ENCODE peak calls at places on chromosome 6, in four cellular contexts. L is K562, D is HepG2, T is GM12878. I is an unnamed sample.

GRCh38 chr6:78513856-78514255 is 353.5 kb upstream of the IRAK1BP1 start:
- DNase-seq in D (no peak), L (no peak), T (no peak), I (no peak)

GRCh38 chr6:109336221-109336955 is 45.9 kb downstream of the CD164 start:
- DNase-seq in T (no peak), L (no peak), D (no peak), I (no peak)

GRCh38 chr6:37761872-37762271 is 57.7 kb upstream of the ZFAND3 start:
- DNase-seq in T (no peak), L (no peak), D (peak; percentile 63), I (no peak)

GRCh38 chr6:45480697-45481415 is 103.1 kb upstream of the SUPT3H start:
- DNase-seq in T (no peak), D (no peak), L (no peak), I (no peak)

GRCh38 chr6:134074151-134074712 is 21.8 kb upstream of the SLC2A12 start:
- DNase-seq in L (no peak), T (no peak), D (peak; percentile 9), I (peak; percentile 78)

GRCh38 chr6:113909224-113909856 is 52.2 kb downstream of the MARCKS start:
- DNase-seq in T (peak; percentile 7), L (peak; percentile 49), D (peak; percentile 45), I (no peak)

GRCh38 chr6:6870914-6871313 is 236.8 kb upstream of the RREB1 start:
- DNase-seq in D (no peak), T (no peak), L (no peak), I (no peak)

GRCh38 chr6:5373430-5373829 is 112.1 kb downstream of the FARS2 start:
- DNase-seq in D (no peak), L (no peak), T (no peak), I (no peak)

GRCh38 chr6:159483259-159483658 is 209.8 kb downstream of the SOD2 start:
- DNase-seq in L (no peak), D (no peak), T (no peak), I (no peak)

GRCh38 chr6:152634773-152635172 is 2.4 kb downstream of the SYNE1 start:
- DNase-seq in D (no peak), T (no peak), L (no peak), I (no peak)

GRCh38 chr6:168189679-168190405 is 110.8 kb upstream of the FRMD1 start:
- DNase-seq in T (no peak), L (no peak), D (no peak), I (no peak)

GRCh38 chr6:71419217-71419953 is 130.8 kb downstream of the OGFRL1 start:
- DNase-seq in T (no peak), D (no peak), L (no peak), I (no peak)

GRCh38 chr6:33851959-33852358 is 48.2 kb upstream of the MLN start:
- DNase-seq in T (no peak), D (peak; percentile 25), L (peak; percentile 73), I (peak; percentile 71)

GRCh38 chr6:45209762-45210161 is 118.4 kb upstream of the RUNX2 start:
- DNase-seq in T (no peak), L (no peak), D (no peak), I (no peak)

GRCh38 chr6:12296255-12296573 is 6.1 kb downstream of the EDN1 start:
- DNase-seq in L (no peak), D (peak; percentile 73), T (no peak), I (no peak)

GRCh38 chr6:147192278-147192911 is 11.8 kb upstream of the STXBP5 start:
- DNase-seq in L (no peak), D (peak; percentile 76), T (no peak), I (no peak)

GRCh38 chr6:162526960-162527359 is 200.6 kb downstream of the PRKN start:
- DNase-seq in L (no peak), T (no peak), D (no peak), I (no peak)

GRCh38 chr6:27213544-27214125 is 33.9 kb upstream of the PRSS16 start:
- DNase-seq in T (no peak), D (no peak), L (peak; percentile 55), I (peak; percentile 82)

GRCh38 chr6:45479834-45480696 is 102.3 kb upstream of the SUPT3H start:
- DNase-seq in T (no peak), L (no peak), D (no peak), I (no peak)

GRCh38 chr6:16964553-16965499 is 137.0 kb upstream of the STMND1 start:
- DNase-seq in L (peak; percentile 76), T (peak; percentile 12), D (peak; percentile 67), I (peak; percentile 71)

GRCh38 chr6:157759028-157759427 is 64.0 kb upstream of the SNX9 start:
- DNase-seq in L (no peak), D (no peak), T (no peak), I (no peak)
- TF ChIP-seq EP300 in L (no peak), D (no peak), T (no peak), I (no peak)

DNA sequence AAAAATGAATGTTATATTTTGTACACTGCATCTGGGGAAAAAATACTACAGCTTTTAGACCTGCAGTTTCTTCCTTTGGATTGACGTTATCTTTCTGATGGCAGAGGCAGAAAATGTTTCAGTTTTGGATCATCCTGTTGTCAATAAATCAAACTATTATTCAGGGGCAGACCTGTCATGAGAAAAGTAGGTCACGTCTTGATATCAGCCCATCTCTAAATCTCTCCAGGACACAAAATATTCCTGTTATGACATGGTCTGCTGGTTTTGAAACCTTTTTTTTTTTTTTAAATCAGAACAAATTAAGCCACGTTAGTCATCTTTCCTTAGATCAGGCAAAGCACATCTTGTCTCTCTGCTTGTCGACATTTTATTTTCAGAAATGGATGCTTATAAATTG is 24.0 kb downstream of the IL20RA start:
- DNase-seq in D (no peak), T (no peak), L (no peak), I (no peak)
- TF ChIP-seq CBX5 in D (no peak), T (no peak), L (no peak), I (no peak)

GRCh38 chr6:150863213-150863928 is 2.1 kb upstream of the MTHFD1L start:
- DNase-seq in T (no peak), D (no peak), L (no peak), I (no peak)
- TF ChIP-seq EP300 in T (no peak), D (no peak), L (no peak), I (no peak)

DNA sequence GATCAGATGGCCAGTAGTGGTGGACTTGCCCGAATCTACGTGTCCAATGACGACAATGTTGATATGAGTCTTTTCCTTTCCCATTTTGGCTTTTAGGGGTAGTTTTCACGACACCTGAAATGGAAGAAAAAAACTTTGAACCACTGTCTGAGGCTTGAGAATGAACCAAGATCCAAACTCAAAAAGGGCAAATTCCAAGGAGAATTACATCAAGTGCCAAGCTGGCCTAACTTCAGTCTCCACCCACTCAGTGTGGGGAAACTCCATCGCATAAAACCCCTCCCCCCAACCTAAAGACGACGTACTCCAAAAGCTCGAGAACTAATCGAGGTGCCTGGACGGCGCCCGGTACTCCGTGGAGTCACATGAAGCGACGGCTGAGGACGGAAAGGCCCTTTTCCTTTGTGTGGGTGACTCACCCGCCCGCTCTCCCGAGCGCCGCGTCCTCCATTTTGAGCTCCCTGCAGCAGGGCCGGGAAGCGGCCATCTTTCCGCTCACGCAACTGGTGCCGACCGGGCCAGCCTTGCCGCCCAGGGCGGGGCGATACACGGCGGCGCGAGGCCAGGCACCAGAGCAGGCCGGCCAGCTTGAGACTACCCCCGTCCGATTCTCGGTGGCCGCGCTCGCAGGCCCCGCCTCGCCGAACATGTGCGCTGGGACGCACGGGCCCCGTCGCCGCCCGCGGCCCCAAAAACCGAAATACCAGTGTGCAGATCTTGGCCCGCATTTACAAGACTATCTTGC is 717 bp downstream of the EEF1A1 start:
- DNase-seq in T (no peak), D (peak; percentile 59), L (peak; percentile 64), I (peak; percentile 64)
- TF ChIP-seq CBX5 in T (no peak), D (no peak), L (no peak), I (no peak)

GRCh38 chr6:107435798-107436197 is 23.6 kb downstream of the PDSS2 start:
- DNase-seq in L (no peak), D (no peak), T (no peak), I (no peak)

GRCh38 chr6:107434812-107435211 is 24.6 kb downstream of the PDSS2 start:
- DNase-seq in L (no peak), D (no peak), T (no peak), I (no peak)

GRCh38 chr6:107439418-107439817 is 19.9 kb downstream of the PDSS2 start:
- DNase-seq in T (no peak), L (no peak), D (no peak), I (no peak)

GRCh38 chr6:107440935-107441334 is 18.4 kb downstream of the PDSS2 start:
- DNase-seq in T (no peak), L (no peak), D (no peak), I (no peak)

DNA sequence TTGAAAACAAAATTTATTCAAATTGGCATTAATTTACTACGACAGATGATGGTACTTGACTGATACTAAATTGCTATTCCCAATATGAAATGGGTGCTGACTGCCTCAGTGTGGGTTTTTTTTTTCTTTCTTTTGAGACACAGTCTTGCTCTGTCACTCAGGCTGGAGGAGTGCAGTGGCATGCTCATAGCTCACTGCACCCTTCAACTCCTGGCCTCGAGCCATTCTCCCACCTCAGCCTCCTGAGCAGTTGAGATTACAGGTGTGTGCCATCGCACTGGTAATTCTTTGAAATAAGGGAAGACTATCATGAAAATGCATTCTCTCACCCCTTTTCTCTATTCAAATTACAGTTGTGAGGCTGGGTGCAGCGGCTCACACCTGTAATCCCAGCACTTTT is 22.5 kb downstream of the PDSS2 start:
- DNase-seq in L (no peak), T (no peak), D (no peak), I (no peak)
- TF ChIP-seq EP300 in L (no peak), T (no peak), D (no peak), I (no peak)

DNA sequence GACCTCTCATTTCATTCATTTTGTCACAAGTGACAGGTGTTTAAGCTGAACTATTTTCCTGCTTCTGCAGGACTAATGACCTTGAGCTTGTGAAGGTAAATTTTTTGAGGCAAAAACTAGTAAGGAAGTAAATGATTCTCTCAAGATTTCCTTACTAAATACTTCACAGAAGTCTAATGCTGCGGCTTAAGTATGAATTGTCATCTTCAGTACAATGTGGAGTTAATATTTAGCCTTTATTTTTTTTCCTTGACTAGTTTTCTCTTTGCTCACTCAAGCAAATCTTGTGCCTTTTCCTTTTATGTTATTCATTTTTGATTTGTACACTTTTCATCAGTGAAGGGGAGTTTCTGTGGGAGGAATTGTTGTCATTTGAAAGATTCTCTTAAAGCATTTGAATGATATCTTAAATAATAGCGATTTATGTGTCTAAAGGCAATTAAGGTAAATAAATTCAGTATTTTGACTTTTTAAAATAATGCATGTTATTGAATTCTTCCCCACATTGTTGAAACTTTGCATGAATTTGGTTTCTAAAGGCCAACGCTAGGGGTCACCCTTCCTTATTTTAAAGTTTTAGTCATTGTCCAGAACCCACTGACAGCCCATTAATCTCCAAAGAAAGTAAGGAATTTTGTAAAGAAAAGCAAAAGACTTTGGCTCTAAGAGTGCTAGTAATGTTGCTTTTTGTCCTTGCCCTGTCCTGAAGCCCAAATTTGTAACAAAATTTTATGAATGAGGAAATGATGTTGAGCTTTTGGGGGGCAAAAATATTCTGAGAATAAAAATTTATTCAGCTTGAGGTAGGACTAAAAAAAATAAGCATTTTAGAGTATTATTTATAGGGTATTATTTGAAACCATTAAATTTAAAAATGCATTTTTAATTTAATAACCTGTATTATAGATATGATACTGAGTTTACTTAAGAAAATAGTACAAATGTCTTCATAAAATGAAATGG is 157.4 kb upstream of the LAMA2 start:
- DNase-seq in L (peak; percentile 14), T (no peak), D (peak; percentile 39), I (no peak)
- TF ChIP-seq CBX5 in L (no peak), T (no peak), D (no peak), I (no peak)

DNA sequence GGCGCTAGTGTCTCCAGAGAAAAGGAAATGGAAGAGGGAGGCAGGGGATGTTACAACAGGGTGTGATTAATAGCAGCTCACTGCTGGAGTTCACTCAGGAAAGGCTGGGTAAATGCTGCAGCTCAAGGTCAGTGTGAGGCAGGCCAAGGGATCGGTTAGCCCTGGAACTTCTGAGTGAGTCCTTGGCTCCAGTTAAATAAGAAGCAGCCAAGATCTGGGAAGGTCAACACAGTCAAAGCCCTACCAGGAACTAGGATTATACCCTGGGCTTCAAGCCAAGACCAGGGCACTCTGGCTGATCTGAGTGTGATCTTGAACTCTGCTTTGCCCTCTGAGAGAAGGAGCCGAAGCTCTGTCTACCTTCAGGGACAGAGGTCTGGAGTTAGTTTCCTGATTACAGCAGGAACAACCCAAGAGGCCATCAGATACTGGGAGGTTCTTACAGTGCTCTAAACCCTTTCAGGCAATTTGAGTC is 44.3 kb downstream of the TPD52L1 start:
- DNase-seq in L (no peak), D (no peak), T (no peak), I (no peak)
- TF ChIP-seq EP300 in L (no peak), D (no peak), T (no peak), I (no peak)